ENCODE peak calls at places on chromosome 9, in ten cellular contexts. One of them, this sample, is unnamed. For H3K4me1, the result is how much of the 10 kb centered on the place peaks cover.

GRCh38 chr9:130444565-130445221 is at the start of gene ASS1:
- DNase-seq in body of pancreas: peak
- DNase-seq in left ventricle myocardium inferior: peak
- DNase-seq in adrenal gland: peak
- DNase-seq in neural progenitor cell: peak
- DNase-seq in fibroblast of lung: peak
- DNase-seq in ovary: peak
- DNase-seq in SJSA1: peak
- DNase-seq in CD4-positive, CD25-positive, alpha-beta regulatory T cell: peak
- DNase-seq in spleen: no peak
- DNase-seq in this sample: peak

GRCh38 chr9:135023389-135023788 is 64.1 kb upstream of the OLFM1 start:
- DNase-seq in body of pancreas: peak
- DNase-seq in left ventricle myocardium inferior: no peak
- DNase-seq in adrenal gland: no peak
- DNase-seq in neural progenitor cell: no peak
- DNase-seq in fibroblast of lung: no peak
- DNase-seq in ovary: no peak
- DNase-seq in SJSA1: no peak
- DNase-seq in CD4-positive, CD25-positive, alpha-beta regulatory T cell: no peak
- DNase-seq in spleen: no peak
- DNase-seq in this sample: no peak

GRCh38 chr9:34611251-34611810 is 566 bp downstream of the RPP25L start:
- DNase-seq in body of pancreas: peak
- DNase-seq in left ventricle myocardium inferior: no peak
- DNase-seq in adrenal gland: no peak
- DNase-seq in neural progenitor cell: no peak
- DNase-seq in fibroblast of lung: peak
- DNase-seq in ovary: peak
- DNase-seq in SJSA1: no peak
- DNase-seq in CD4-positive, CD25-positive, alpha-beta regulatory T cell: no peak
- DNase-seq in spleen: no peak
- DNase-seq in this sample: peak

GRCh38 chr9:84315278-84315877 is 25.2 kb downstream of the SLC28A3 start:
- DNase-seq in body of pancreas: peak
- DNase-seq in left ventricle myocardium inferior: peak
- DNase-seq in adrenal gland: peak
- DNase-seq in neural progenitor cell: peak
- DNase-seq in fibroblast of lung: peak
- DNase-seq in ovary: peak
- DNase-seq in SJSA1: peak
- DNase-seq in CD4-positive, CD25-positive, alpha-beta regulatory T cell: peak
- DNase-seq in spleen: no peak
- DNase-seq in this sample: peak

GRCh38 chr9:134494273-134494815 is 147.3 kb upstream of the COL5A1 start:
- DNase-seq in body of pancreas: no peak
- DNase-seq in left ventricle myocardium inferior: no peak
- DNase-seq in adrenal gland: no peak
- DNase-seq in neural progenitor cell: no peak
- DNase-seq in fibroblast of lung: no peak
- DNase-seq in ovary: no peak
- DNase-seq in SJSA1: no peak
- DNase-seq in CD4-positive, CD25-positive, alpha-beta regulatory T cell: no peak
- DNase-seq in spleen: peak
- DNase-seq in this sample: peak

GRCh38 chr9:132849168-132849831 is 28.8 kb downstream of the AK8 start:
- DNase-seq in body of pancreas: no peak
- DNase-seq in left ventricle myocardium inferior: peak
- DNase-seq in adrenal gland: no peak
- DNase-seq in neural progenitor cell: no peak
- DNase-seq in fibroblast of lung: peak
- DNase-seq in ovary: no peak
- DNase-seq in SJSA1: no peak
- DNase-seq in CD4-positive, CD25-positive, alpha-beta regulatory T cell: no peak
- DNase-seq in spleen: no peak
- DNase-seq in this sample: no peak

GRCh38 chr9:99385814-99386279 is 163.8 kb downstream of the SEC61B start:
- DNase-seq in body of pancreas: no peak
- DNase-seq in left ventricle myocardium inferior: peak
- DNase-seq in adrenal gland: no peak
- DNase-seq in neural progenitor cell: no peak
- DNase-seq in fibroblast of lung: peak
- DNase-seq in ovary: no peak
- DNase-seq in SJSA1: no peak
- DNase-seq in CD4-positive, CD25-positive, alpha-beta regulatory T cell: no peak
- DNase-seq in spleen: no peak
- DNase-seq in this sample: no peak

GRCh38 chr9:134167530-134167931 is 3.2 kb upstream of the RNU6ATAC start:
- DNase-seq in body of pancreas: no peak
- DNase-seq in left ventricle myocardium inferior: no peak
- DNase-seq in adrenal gland: no peak
- DNase-seq in neural progenitor cell: no peak
- DNase-seq in fibroblast of lung: peak
- DNase-seq in ovary: no peak
- DNase-seq in SJSA1: peak
- DNase-seq in CD4-positive, CD25-positive, alpha-beta regulatory T cell: no peak
- DNase-seq in spleen: peak
- DNase-seq in this sample: no peak

GRCh38 chr9:128920381-128921058 is at the start of gene PHYHD1:
- DNase-seq in body of pancreas: peak
- DNase-seq in left ventricle myocardium inferior: peak
- DNase-seq in adrenal gland: peak
- DNase-seq in neural progenitor cell: no peak
- DNase-seq in fibroblast of lung: peak
- DNase-seq in ovary: peak
- DNase-seq in SJSA1: no peak
- DNase-seq in CD4-positive, CD25-positive, alpha-beta regulatory T cell: no peak
- DNase-seq in spleen: no peak
- DNase-seq in this sample: peak

GRCh38 chr9:128916745-128917144 is 4.0 kb upstream of the PHYHD1 start:
- DNase-seq in body of pancreas: no peak
- DNase-seq in left ventricle myocardium inferior: no peak
- DNase-seq in adrenal gland: no peak
- DNase-seq in neural progenitor cell: no peak
- DNase-seq in fibroblast of lung: no peak
- DNase-seq in ovary: no peak
- DNase-seq in SJSA1: no peak
- DNase-seq in CD4-positive, CD25-positive, alpha-beta regulatory T cell: no peak
- DNase-seq in spleen: no peak
- DNase-seq in this sample: no peak

GRCh38 chr9:128917151-128917849 is 3.5 kb upstream of the PHYHD1 start:
- DNase-seq in body of pancreas: peak
- DNase-seq in left ventricle myocardium inferior: peak
- DNase-seq in adrenal gland: peak
- DNase-seq in neural progenitor cell: no peak
- DNase-seq in fibroblast of lung: peak
- DNase-seq in ovary: peak
- DNase-seq in SJSA1: no peak
- DNase-seq in CD4-positive, CD25-positive, alpha-beta regulatory T cell: no peak
- DNase-seq in spleen: no peak
- DNase-seq in this sample: peak

GRCh38 chr9:128919409-128919808 is 1.4 kb upstream of the PHYHD1 start:
- DNase-seq in body of pancreas: peak
- DNase-seq in left ventricle myocardium inferior: no peak
- DNase-seq in adrenal gland: no peak
- DNase-seq in neural progenitor cell: no peak
- DNase-seq in fibroblast of lung: no peak
- DNase-seq in ovary: peak
- DNase-seq in SJSA1: no peak
- DNase-seq in CD4-positive, CD25-positive, alpha-beta regulatory T cell: no peak
- DNase-seq in spleen: no peak
- DNase-seq in this sample: peak

DNA sequence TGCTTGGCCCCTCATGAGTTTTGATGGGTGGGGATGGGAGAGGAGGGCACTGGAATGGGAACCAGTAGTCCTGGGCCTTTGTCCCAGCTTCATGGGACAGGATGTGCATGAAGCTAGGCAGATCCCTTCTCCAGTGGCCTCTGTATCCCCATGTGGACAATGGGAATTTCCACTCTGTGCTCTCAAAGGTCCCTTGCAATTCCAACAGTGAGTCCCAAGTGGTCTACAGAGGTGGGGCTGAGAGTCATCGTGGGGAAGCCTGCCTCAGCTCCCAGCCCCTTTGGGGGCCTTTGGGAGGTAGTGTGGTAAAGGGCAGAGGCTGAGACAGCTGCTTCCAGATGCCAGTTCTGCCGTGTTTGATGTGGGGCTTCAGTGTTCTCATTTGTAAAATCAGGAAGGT is 1.9 kb upstream of the PHYHD1 start:
- DNase-seq in body of pancreas: no peak
- DNase-seq in left ventricle myocardium inferior: no peak
- DNase-seq in adrenal gland: no peak
- DNase-seq in neural progenitor cell: no peak
- DNase-seq in fibroblast of lung: no peak
- DNase-seq in ovary: no peak
- DNase-seq in SJSA1: no peak
- DNase-seq in CD4-positive, CD25-positive, alpha-beta regulatory T cell: no peak
- DNase-seq in spleen: no peak
- DNase-seq in this sample: no peak
- H3K4me1 ChIP-seq in body of pancreas: half or more
- H3K4me1 ChIP-seq in left ventricle myocardium inferior: half or more
- H3K4me1 ChIP-seq in adrenal gland: under half
- H3K4me1 ChIP-seq in neural progenitor cell: under half
- H3K4me1 ChIP-seq in fibroblast of lung: under half
- H3K4me1 ChIP-seq in ovary: under half
- H3K4me1 ChIP-seq in SJSA1: under half
- H3K4me1 ChIP-seq in CD4-positive, CD25-positive, alpha-beta regulatory T cell: under half
- H3K4me1 ChIP-seq in spleen: half or more
- H3K4me1 ChIP-seq in this sample: half or more

GRCh38 chr9:89000973-89001916 is 10.0 kb downstream of the S1PR3 start:
- DNase-seq in body of pancreas: peak
- DNase-seq in left ventricle myocardium inferior: peak
- DNase-seq in adrenal gland: peak
- DNase-seq in neural progenitor cell: peak
- DNase-seq in fibroblast of lung: peak
- DNase-seq in ovary: peak
- DNase-seq in SJSA1: peak
- DNase-seq in CD4-positive, CD25-positive, alpha-beta regulatory T cell: peak
- DNase-seq in spleen: peak
- DNase-seq in this sample: peak
- H3K4me1 ChIP-seq in body of pancreas: under half
- H3K4me1 ChIP-seq in left ventricle myocardium inferior: half or more
- H3K4me1 ChIP-seq in adrenal gland: under half
- H3K4me1 ChIP-seq in neural progenitor cell: under half
- H3K4me1 ChIP-seq in fibroblast of lung: under half
- H3K4me1 ChIP-seq in ovary: under half
- H3K4me1 ChIP-seq in SJSA1: under half
- H3K4me1 ChIP-seq in CD4-positive, CD25-positive, alpha-beta regulatory T cell: under half
- H3K4me1 ChIP-seq in spleen: under half
- H3K4me1 ChIP-seq in this sample: under half

GRCh38 chr9:89215342-89215741 is 36.7 kb upstream of the SHC3 start:
- DNase-seq in body of pancreas: no peak
- DNase-seq in left ventricle myocardium inferior: no peak
- DNase-seq in adrenal gland: no peak
- DNase-seq in neural progenitor cell: peak
- DNase-seq in fibroblast of lung: no peak
- DNase-seq in ovary: no peak
- DNase-seq in SJSA1: peak
- DNase-seq in CD4-positive, CD25-positive, alpha-beta regulatory T cell: no peak
- DNase-seq in spleen: no peak
- DNase-seq in this sample: no peak

GRCh38 chr9:89218040-89218928 is 39.7 kb upstream of the SHC3 start:
- DNase-seq in body of pancreas: no peak
- DNase-seq in left ventricle myocardium inferior: no peak
- DNase-seq in adrenal gland: no peak
- DNase-seq in neural progenitor cell: peak
- DNase-seq in fibroblast of lung: peak
- DNase-seq in ovary: no peak
- DNase-seq in SJSA1: peak
- DNase-seq in CD4-positive, CD25-positive, alpha-beta regulatory T cell: no peak
- DNase-seq in spleen: no peak
- DNase-seq in this sample: no peak

GRCh38 chr9:89223398-89223977 is 44.9 kb upstream of the SHC3 start:
- DNase-seq in body of pancreas: no peak
- DNase-seq in left ventricle myocardium inferior: no peak
- DNase-seq in adrenal gland: no peak
- DNase-seq in neural progenitor cell: no peak
- DNase-seq in fibroblast of lung: no peak
- DNase-seq in ovary: no peak
- DNase-seq in SJSA1: no peak
- DNase-seq in CD4-positive, CD25-positive, alpha-beta regulatory T cell: no peak
- DNase-seq in spleen: no peak
- DNase-seq in this sample: no peak

GRCh38 chr9:89225587-89225986 is 47.0 kb upstream of the SHC3 start:
- DNase-seq in body of pancreas: no peak
- DNase-seq in left ventricle myocardium inferior: no peak
- DNase-seq in adrenal gland: no peak
- DNase-seq in neural progenitor cell: no peak
- DNase-seq in fibroblast of lung: peak
- DNase-seq in ovary: no peak
- DNase-seq in SJSA1: no peak
- DNase-seq in CD4-positive, CD25-positive, alpha-beta regulatory T cell: no peak
- DNase-seq in spleen: no peak
- DNase-seq in this sample: no peak

GRCh38 chr9:89219637-89220036 is 41.0 kb upstream of the SHC3 start:
- DNase-seq in body of pancreas: no peak
- DNase-seq in left ventricle myocardium inferior: no peak
- DNase-seq in adrenal gland: no peak
- DNase-seq in neural progenitor cell: no peak
- DNase-seq in fibroblast of lung: no peak
- DNase-seq in ovary: no peak
- DNase-seq in SJSA1: no peak
- DNase-seq in CD4-positive, CD25-positive, alpha-beta regulatory T cell: no peak
- DNase-seq in spleen: no peak
- DNase-seq in this sample: no peak
- H3K4me1 ChIP-seq in body of pancreas: under half
- H3K4me1 ChIP-seq in left ventricle myocardium inferior: under half
- H3K4me1 ChIP-seq in adrenal gland: under half
- H3K4me1 ChIP-seq in neural progenitor cell: under half
- H3K4me1 ChIP-seq in fibroblast of lung: under half
- H3K4me1 ChIP-seq in ovary: under half
- H3K4me1 ChIP-seq in SJSA1: under half
- H3K4me1 ChIP-seq in CD4-positive, CD25-positive, alpha-beta regulatory T cell: under half
- H3K4me1 ChIP-seq in spleen: under half
- H3K4me1 ChIP-seq in this sample: under half

DNA sequence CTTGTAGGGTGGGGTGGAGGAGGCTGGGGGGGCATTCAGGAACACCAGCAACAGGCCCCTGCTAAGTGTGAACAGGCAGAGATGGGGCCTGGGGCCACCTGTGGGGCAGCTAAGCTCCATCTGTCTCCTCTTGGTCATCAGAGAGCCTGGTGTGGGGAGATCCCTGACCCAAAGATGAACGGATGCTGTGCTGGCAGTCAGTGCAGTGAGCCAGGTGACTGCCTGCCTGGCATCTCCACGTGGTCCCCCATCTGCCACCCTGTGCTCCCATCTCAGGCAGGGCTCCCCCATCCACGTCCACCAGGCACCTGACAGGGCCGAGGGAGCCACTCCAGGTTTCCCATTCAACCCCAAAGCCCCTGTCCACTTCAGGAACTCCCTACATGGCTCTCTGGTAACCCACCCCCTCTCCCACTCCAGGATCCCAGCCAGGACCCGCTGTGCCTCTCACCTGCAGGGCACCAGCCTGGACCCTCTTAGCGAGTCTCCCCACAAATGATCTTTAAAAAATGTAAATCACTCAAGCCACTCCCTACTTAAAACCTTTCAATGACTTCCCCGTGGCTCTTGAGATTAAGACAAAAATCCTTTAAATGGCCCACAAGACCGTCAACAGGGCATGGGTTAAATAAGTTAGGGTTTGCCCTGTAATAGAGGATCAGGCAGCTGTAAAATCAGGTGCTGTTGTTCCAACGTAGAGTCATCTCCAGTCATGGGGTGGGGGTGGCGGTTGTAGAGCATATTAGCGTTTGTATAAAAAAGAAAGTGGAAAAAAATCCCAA is 60.8 kb downstream of the LMX1B start:
- DNase-seq in body of pancreas: no peak
- DNase-seq in left ventricle myocardium inferior: no peak
- DNase-seq in adrenal gland: no peak
- DNase-seq in neural progenitor cell: peak
- DNase-seq in fibroblast of lung: no peak
- DNase-seq in ovary: no peak
- DNase-seq in SJSA1: no peak
- DNase-seq in CD4-positive, CD25-positive, alpha-beta regulatory T cell: no peak
- DNase-seq in spleen: no peak
- DNase-seq in this sample: no peak
- H3K4me1 ChIP-seq in body of pancreas: under half
- H3K4me1 ChIP-seq in left ventricle myocardium inferior: under half
- H3K4me1 ChIP-seq in adrenal gland: under half
- H3K4me1 ChIP-seq in neural progenitor cell: half or more
- H3K4me1 ChIP-seq in fibroblast of lung: under half
- H3K4me1 ChIP-seq in ovary: under half
- H3K4me1 ChIP-seq in SJSA1: under half
- H3K4me1 ChIP-seq in CD4-positive, CD25-positive, alpha-beta regulatory T cell: under half
- H3K4me1 ChIP-seq in spleen: under half
- H3K4me1 ChIP-seq in this sample: under half